ENCODE peak calls at places on chromosomes 4 and X, in six cellular contexts. C, Z, W, Y, F and H are unnamed samples.

GRCh38 chr4:144615182-144615581 is 30.8 kb upstream of the HHIP start:
- DNase-seq in C (no peak), Z (no peak), W (no peak), Y (no peak), F (no peak), H (no peak)

GRCh38 chrX:111519215-111519614 is 7.8 kb downstream of the SERTM2 start:
- DNase-seq in C (no peak), Z (no peak), W (no peak), Y (no peak), F (no peak), H (peak; percentile 42)

GRCh38 chr4:62324215-62324614 is 1124.1 kb downstream of the ADGRL3 start:
- DNase-seq in C (no peak), Z (peak; percentile 29), W (no peak), Y (no peak), F (no peak), H (no peak)

GRCh38 chr4:107255596-107255995 is 219.5 kb upstream of the DKK2 start:
- DNase-seq in C (no peak), Z (no peak), W (no peak), Y (no peak), F (no peak), H (no peak)

GRCh38 chr4:137819964-137820383 is 287.7 kb upstream of the PCDH18 start:
- DNase-seq in C (peak; percentile 76), Z (no peak), W (no peak), Y (no peak), F (peak; percentile 33), H (peak; percentile 12)

GRCh38 chrX:68708503-68709290 is 61.2 kb downstream of the STARD8 start:
- DNase-seq in C (peak; percentile 83), Z (no peak), W (no peak), Y (no peak), F (no peak), H (no peak)

GRCh38 chr4:67608047-67608446 is 49.5 kb downstream of the STAP1 start:
- DNase-seq in C (no peak), Z (no peak), W (no peak), Y (no peak), F (no peak), H (no peak)

GRCh38 chr4:41505161-41505653 is 32.8 kb upstream of the LIMCH1 start:
- DNase-seq in C (no peak), Z (no peak), W (no peak), Y (peak; percentile 89), F (no peak), H (no peak)

GRCh38 chrX:39480966-39481365 is 616.8 kb downstream of the BCOR start:
- DNase-seq in C (no peak), Z (no peak), W (no peak), Y (no peak), F (no peak), H (no peak)

GRCh38 chr4:14348506-14348905 is 653.8 kb upstream of the CPEB2 start:
- DNase-seq in C (no peak), Z (no peak), W (no peak), Y (no peak), F (no peak), H (no peak)

GRCh38 chr4:5366421-5366820 is 315.1 kb downstream of the STK32B start:
- DNase-seq in C (no peak), Z (no peak), W (peak; percentile 35), Y (no peak), F (no peak), H (no peak)

GRCh38 chrX:11647048-11647650 is 18.6 kb downstream of the ARHGAP6 start:
- DNase-seq in C (no peak), Z (no peak), W (no peak), Y (no peak), F (no peak), H (no peak)

GRCh38 chr4:159390648-159391047 is 287.8 kb downstream of the RAPGEF2 start:
- DNase-seq in C (no peak), Z (no peak), W (no peak), Y (no peak), F (no peak), H (peak; percentile 95)

GRCh38 chr4:16687845-16688244 is 210.6 kb downstream of the LDB2 start:
- DNase-seq in C (no peak), Z (no peak), W (no peak), Y (no peak), F (no peak), H (no peak)

GRCh38 chr4:24690436-24690835 is 104.9 kb upstream of the SOD3 start:
- DNase-seq in C (no peak), Z (no peak), W (no peak), Y (no peak), F (no peak), H (no peak)

GRCh38 chr4:33961751-33962150 is 2282.6 kb downstream of the ARAP2 start:
- DNase-seq in C (no peak), Z (no peak), W (no peak), Y (no peak), F (no peak), H (no peak)

GRCh38 chrX:129193357-129193756 is 329.9 kb downstream of the SMARCA1 start:
- DNase-seq in C (no peak), Z (peak; percentile 30), W (no peak), Y (no peak), F (no peak), H (no peak)

GRCh38 chrX:49183701-49184281 is 2.4 kb downstream of the PRICKLE3 start:
- DNase-seq in C (no peak), Z (no peak), W (no peak), Y (no peak), F (no peak), H (no peak)

GRCh38 chrX:108022491-108023089 is 22.3 kb upstream of the VSIG1 start:
- DNase-seq in C (no peak), Z (no peak), W (no peak), Y (no peak), F (no peak), H (no peak)

GRCh38 chr4:7813674-7814073 is 126.0 kb downstream of the AFAP1 start:
- DNase-seq in C (no peak), Z (no peak), W (no peak), Y (no peak), F (no peak), H (peak; percentile 67)

GRCh38 chr4:181601118-181601517 is 642.1 kb upstream of the TENM3 start:
- DNase-seq in C (no peak), Z (no peak), W (no peak), Y (no peak), F (no peak), H (no peak)

GRCh38 chrX:41600266-41600665 is 88.5 kb upstream of the GPR34 start:
- DNase-seq in C (no peak), Z (no peak), W (no peak), Y (no peak), F (no peak), H (peak; percentile 31)

GRCh38 chrX:9510366-9510765 is 45.5 kb downstream of the TBL1X start:
- DNase-seq in C (no peak), Z (no peak), W (no peak), Y (no peak), F (no peak), H (no peak)

DNA sequence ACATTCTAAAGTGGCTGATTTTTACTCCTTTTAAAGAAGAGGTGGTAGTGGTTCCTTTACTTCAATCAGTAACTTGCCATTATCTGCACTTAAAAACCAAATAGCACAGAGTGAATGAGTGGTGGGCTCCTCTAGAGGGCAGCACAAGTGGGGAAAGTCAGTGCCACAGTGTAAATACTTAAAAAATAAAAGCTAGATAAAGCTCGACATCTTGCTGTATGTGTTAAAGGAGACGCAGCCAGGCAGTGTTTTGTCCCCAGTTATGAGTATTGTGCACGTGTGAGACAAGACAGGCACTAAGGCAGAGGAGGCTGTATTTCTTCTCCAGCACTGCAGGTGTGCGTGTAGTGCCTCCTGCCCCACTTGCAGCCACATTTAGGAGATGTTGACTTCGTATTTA is 24.6 kb downstream of the NAP1L5 start:
- DNase-seq in C (peak; percentile 82), Z (no peak), W (no peak), Y (no peak), F (peak; percentile 44), H (no peak)
- TF ChIP-seq CTCF in C (peak; percentile 87), Z (peak; percentile 65), W (no peak), Y (peak; percentile 39), F (peak; percentile 72), H (peak; percentile 78)

GRCh38 chr4:177367336-177367735 is 57.7 kb downstream of the NEIL3 start:
- DNase-seq in C (peak; percentile 67), Z (no peak), W (no peak), Y (no peak), F (peak; percentile 11), H (no peak)
- TF ChIP-seq CTCF in C (peak; percentile 76), Z (no peak), W (no peak), Y (no peak), F (no peak), H (peak; percentile 30)

DNA sequence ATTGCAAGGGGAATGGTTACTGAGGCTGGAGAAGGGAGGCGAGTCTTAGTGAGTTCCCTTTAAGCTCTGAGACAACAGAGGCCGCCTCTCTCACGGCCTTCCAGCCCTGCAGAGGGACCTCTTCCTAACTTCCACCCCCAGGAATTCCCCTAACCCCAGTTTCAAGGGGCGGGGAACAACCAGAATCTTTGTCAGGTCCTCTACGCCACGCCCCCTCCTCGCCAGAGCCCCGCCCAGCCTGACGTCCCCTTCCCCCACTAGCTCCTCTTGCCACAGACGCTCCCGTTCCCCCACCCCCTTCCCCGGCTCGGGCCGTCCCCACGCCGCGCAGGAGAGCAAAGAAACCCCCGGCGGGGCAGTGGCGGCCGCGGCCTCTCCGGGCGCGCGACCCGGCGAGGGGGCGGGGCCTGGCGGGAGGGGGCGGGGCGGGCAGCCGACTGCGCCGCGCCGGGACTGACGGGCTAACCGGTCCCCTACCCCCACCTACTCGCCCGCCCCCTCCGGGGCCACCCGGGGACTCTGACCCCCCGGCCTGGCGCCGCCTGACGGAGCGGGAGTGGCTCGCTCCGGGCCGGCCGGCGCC is 12.2 kb upstream of the TMEM156 start:
- DNase-seq in C (peak; percentile 97), Z (peak; percentile 94), W (peak; percentile 90), Y (peak; percentile 94), F (peak; percentile 92), H (peak; percentile 79)
- TF ChIP-seq CTCF in C (peak; percentile 29), Z (no peak), W (no peak), Y (no peak), F (no peak), H (no peak)

GRCh38 chr4:171846232-171846631 is 33.0 kb downstream of the GALNTL6 start:
- DNase-seq in C (peak; percentile 95), Z (no peak), W (no peak), Y (no peak), F (peak; percentile 82), H (peak; percentile 21)
- TF ChIP-seq CTCF in C (peak; percentile 96), Z (peak; percentile 50), W (no peak), Y (no peak), F (peak; percentile 62), H (peak; percentile 87)

DNA sequence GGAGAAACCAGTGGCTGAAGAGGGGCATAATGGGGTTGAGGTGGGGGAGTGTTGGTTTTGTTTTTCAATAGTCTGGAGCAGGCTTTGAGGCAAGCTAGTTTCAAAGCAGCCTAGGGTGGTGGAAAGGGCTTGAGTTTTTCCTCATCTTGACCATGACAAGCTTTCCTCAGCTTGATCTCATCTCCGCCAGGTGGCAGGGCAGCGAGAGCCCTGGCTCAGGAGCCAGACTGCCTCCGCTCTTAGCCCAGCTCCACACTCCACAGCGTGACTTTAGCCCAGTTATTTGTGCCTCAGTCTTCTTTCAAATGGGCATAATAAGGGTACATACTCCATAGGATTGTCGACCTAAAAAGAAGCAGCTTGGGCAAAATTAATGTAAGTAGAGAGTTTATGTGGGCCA is 29.9 kb upstream of the SOWAHD start:
- DNase-seq in C (peak; percentile 68), Z (no peak), W (no peak), Y (no peak), F (peak; percentile 18), H (no peak)
- TF ChIP-seq CTCF in C (peak; percentile 62), Z (no peak), W (no peak), Y (no peak), F (no peak), H (no peak)